ENCODE peak calls at places on chromosomes 2 and 18, in four cellular contexts. One of them, this sample, is unnamed.

GRCh38 chr2:27833931-27834330 is 56.3 kb downstream of the RBKS start:
- DNase-seq in HepG2: no peak
- DNase-seq in H1: no peak
- DNase-seq in K562: no peak
- DNase-seq in this sample: no peak

GRCh38 chr2:237675326-237675725 is 47.9 kb downstream of the LRRFIP1 start:
- DNase-seq in HepG2: no peak
- DNase-seq in H1: no peak
- DNase-seq in K562: no peak
- DNase-seq in this sample: no peak

GRCh38 chr2:15092691-15093090 is 460.2 kb downstream of the LRATD1 start:
- DNase-seq in H1: no peak
- DNase-seq in K562: no peak
- DNase-seq in HepG2: no peak
- DNase-seq in this sample: no peak

GRCh38 chr2:233183869-233184418 is 67.5 kb upstream of the ATG16L1 start:
- DNase-seq in HepG2: peak; percentile 35
- DNase-seq in H1: no peak
- DNase-seq in K562: no peak
- DNase-seq in this sample: no peak

GRCh38 chr2:136107238-136108033 is 10.5 kb downstream of the CXCR4 start:
- DNase-seq in H1: no peak
- DNase-seq in K562: no peak
- DNase-seq in HepG2: no peak
- DNase-seq in this sample: no peak

GRCh38 chr2:149686677-149687427 is 99.3 kb upstream of the MMADHC start:
- DNase-seq in H1: no peak
- DNase-seq in K562: no peak
- DNase-seq in HepG2: no peak
- DNase-seq in this sample: no peak

GRCh38 chr2:172282944-172283343 is 144.4 kb upstream of the ITGA6 start:
- DNase-seq in H1: no peak
- DNase-seq in HepG2: no peak
- DNase-seq in K562: no peak
- DNase-seq in this sample: no peak

GRCh38 chr2:37829202-37829601 is 95.9 kb upstream of the RMDN2 start:
- DNase-seq in HepG2: no peak
- DNase-seq in K562: no peak
- DNase-seq in H1: no peak
- DNase-seq in this sample: no peak

GRCh38 chr2:58081000-58081399 is 34.4 kb downstream of the VRK2 start:
- DNase-seq in H1: no peak
- DNase-seq in HepG2: peak; percentile 15
- DNase-seq in K562: no peak
- DNase-seq in this sample: peak; percentile 36

GRCh38 chr2:159516241-159516758 is 100.0 kb downstream of the BAZ2B start:
- DNase-seq in HepG2: peak; percentile 35
- DNase-seq in H1: no peak
- DNase-seq in K562: no peak
- DNase-seq in this sample: peak; percentile 67

GRCh38 chr2:19722486-19723420 is 179.0 kb downstream of the TTC32 start:
- DNase-seq in HepG2: no peak
- DNase-seq in H1: no peak
- DNase-seq in K562: no peak
- DNase-seq in this sample: no peak

GRCh38 chr2:96112501-96113366 is 3.6 kb downstream of the ADRA2B start:
- DNase-seq in H1: no peak
- DNase-seq in K562: no peak
- DNase-seq in HepG2: no peak
- DNase-seq in this sample: no peak

GRCh38 chr2:165897074-165897683 is 56.4 kb downstream of the TTC21B start:
- DNase-seq in K562: no peak
- DNase-seq in H1: no peak
- DNase-seq in HepG2: no peak
- DNase-seq in this sample: no peak

GRCh38 chr18:39806519-39806918 is 2148.5 kb upstream of the PIK3C3 start:
- DNase-seq in H1: no peak
- DNase-seq in K562: no peak
- DNase-seq in HepG2: peak; percentile 28
- DNase-seq in this sample: no peak

GRCh38 chr18:67432806-67433205 is 83.7 kb downstream of the DSEL start:
- DNase-seq in K562: no peak
- DNase-seq in HepG2: no peak
- DNase-seq in H1: no peak
- DNase-seq in this sample: no peak

GRCh38 chr2:48323146-48323545 is 206.8 kb upstream of the STON1 start:
- DNase-seq in H1: no peak
- DNase-seq in HepG2: no peak
- DNase-seq in K562: no peak
- DNase-seq in this sample: no peak

GRCh38 chr2:62398295-62398855 is 107.6 kb downstream of the TMEM17 start:
- DNase-seq in H1: no peak
- DNase-seq in HepG2: no peak
- DNase-seq in K562: no peak
- DNase-seq in this sample: no peak

GRCh38 chr18:59109375-59109774 is 30.3 kb upstream of the SEC11C start:
- DNase-seq in K562: no peak
- DNase-seq in HepG2: no peak
- DNase-seq in H1: no peak
- DNase-seq in this sample: no peak

GRCh38 chr18:52069201-52069600 is 270.8 kb upstream of the DCC start:
- DNase-seq in K562: no peak
- DNase-seq in HepG2: no peak
- DNase-seq in H1: no peak
- DNase-seq in this sample: no peak

GRCh38 chr2:130744287-130745117 is 10.8 kb upstream of the AMER3 start:
- DNase-seq in HepG2: peak; percentile 85
- DNase-seq in H1: peak; percentile 47
- DNase-seq in K562: no peak
- DNase-seq in this sample: no peak

DNA sequence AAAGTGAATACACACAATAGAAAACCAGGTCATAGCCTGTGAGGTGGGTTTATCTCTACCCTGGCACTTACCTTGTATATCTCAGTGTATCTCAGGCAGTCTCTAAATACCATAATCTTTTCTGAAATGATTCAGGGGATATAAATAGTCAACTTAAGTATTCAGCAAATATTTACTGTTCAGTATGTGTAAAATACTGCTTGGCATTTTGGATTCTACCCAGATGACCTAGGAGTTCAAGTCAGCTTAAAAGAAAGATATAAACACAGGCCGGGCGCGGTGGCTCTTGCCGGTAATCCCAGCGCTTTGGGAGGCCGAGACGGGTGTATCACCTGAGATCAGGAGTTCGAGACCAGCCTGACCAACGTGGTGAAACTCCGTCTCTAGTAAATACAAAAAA is 23.8 kb downstream of the GRHL1 start:
- DNase-seq in HepG2: no peak
- DNase-seq in H1: no peak
- DNase-seq in K562: no peak
- DNase-seq in this sample: peak; percentile 68
- TF ChIP-seq PHF8 in HepG2: no peak
- TF ChIP-seq PHF8 in H1: no peak
- TF ChIP-seq PHF8 in K562: no peak
- TF ChIP-seq PHF8 in this sample: no peak

GRCh38 chr2:197076652-197077051 is 150.1 kb upstream of the PGAP1 start:
- DNase-seq in HepG2: no peak
- DNase-seq in H1: no peak
- DNase-seq in K562: no peak
- DNase-seq in this sample: no peak

GRCh38 chr2:197073701-197074433 is 147.4 kb upstream of the PGAP1 start:
- DNase-seq in H1: no peak
- DNase-seq in K562: no peak
- DNase-seq in HepG2: no peak
- DNase-seq in this sample: no peak

GRCh38 chr2:197073270-197073669 is 146.8 kb upstream of the PGAP1 start:
- DNase-seq in H1: no peak
- DNase-seq in K562: no peak
- DNase-seq in HepG2: no peak
- DNase-seq in this sample: no peak

GRCh38 chr2:197075754-197076337 is 149.3 kb upstream of the PGAP1 start:
- DNase-seq in K562: peak; percentile 6
- DNase-seq in HepG2: peak; percentile 10
- DNase-seq in H1: no peak
- DNase-seq in this sample: peak; percentile 10

DNA sequence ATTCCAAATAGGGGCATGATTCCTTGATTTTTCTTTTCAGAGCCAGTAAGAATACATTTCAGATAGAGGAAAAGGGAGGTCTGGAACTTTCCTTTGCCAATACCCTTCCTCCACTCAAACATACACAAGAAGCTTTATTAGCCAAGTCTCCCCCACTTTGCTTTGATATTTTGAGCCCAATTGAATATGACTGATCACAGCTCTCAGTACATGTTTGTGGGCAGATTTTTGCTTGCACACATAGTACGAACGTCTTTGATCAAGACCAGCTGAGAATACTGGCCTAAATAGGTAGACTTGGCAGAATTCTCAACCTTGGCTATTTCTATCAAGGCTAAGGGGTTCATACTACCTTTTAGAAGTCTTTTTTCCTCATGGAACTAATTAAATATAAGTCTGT is 148.8 kb upstream of the PGAP1 start:
- DNase-seq in HepG2: no peak
- DNase-seq in K562: no peak
- DNase-seq in H1: no peak
- DNase-seq in this sample: no peak
- TF ChIP-seq KDM1A in HepG2: no peak
- TF ChIP-seq KDM1A in K562: no peak
- TF ChIP-seq KDM1A in H1: no peak
- TF ChIP-seq KDM1A in this sample: no peak

GRCh38 chr2:188631037-188631794 is 339.5 kb downstream of the GULP1 start:
- DNase-seq in HepG2: no peak
- DNase-seq in H1: no peak
- DNase-seq in K562: no peak
- DNase-seq in this sample: no peak

GRCh38 chr2:188634656-188635055 is 339.5 kb upstream of the COL3A1 start:
- DNase-seq in HepG2: no peak
- DNase-seq in K562: no peak
- DNase-seq in H1: no peak
- DNase-seq in this sample: no peak

GRCh38 chr2:188623995-188624643 is 332.4 kb downstream of the GULP1 start:
- DNase-seq in HepG2: no peak
- DNase-seq in H1: no peak
- DNase-seq in K562: no peak
- DNase-seq in this sample: no peak

GRCh38 chr2:188629890-188630483 is 338.3 kb downstream of the GULP1 start:
- DNase-seq in H1: no peak
- DNase-seq in HepG2: no peak
- DNase-seq in K562: no peak
- DNase-seq in this sample: no peak

GRCh38 chr2:188628989-188629889 is 337.6 kb downstream of the GULP1 start:
- DNase-seq in K562: no peak
- DNase-seq in HepG2: no peak
- DNase-seq in H1: no peak
- DNase-seq in this sample: peak; percentile 63
- TF ChIP-seq PHF8 in K562: no peak
- TF ChIP-seq PHF8 in HepG2: no peak
- TF ChIP-seq PHF8 in H1: no peak
- TF ChIP-seq PHF8 in this sample: no peak

GRCh38 chr2:45990131-45990530 is 307.1 kb upstream of the EPAS1 start:
- DNase-seq in HepG2: no peak
- DNase-seq in H1: peak; percentile 16
- DNase-seq in K562: no peak
- DNase-seq in this sample: no peak

GRCh38 chr2:45984896-45985488 is 312.2 kb upstream of the EPAS1 start:
- DNase-seq in HepG2: no peak
- DNase-seq in H1: peak; percentile 16
- DNase-seq in K562: no peak
- DNase-seq in this sample: no peak

GRCh38 chr2:45988879-45989278 is 308.3 kb upstream of the EPAS1 start:
- DNase-seq in K562: no peak
- DNase-seq in H1: peak; percentile 44
- DNase-seq in HepG2: no peak
- DNase-seq in this sample: no peak

GRCh38 chr2:45986509-45986908 is 310.7 kb upstream of the EPAS1 start:
- DNase-seq in K562: no peak
- DNase-seq in HepG2: no peak
- DNase-seq in H1: peak; percentile 42
- DNase-seq in this sample: no peak

DNA sequence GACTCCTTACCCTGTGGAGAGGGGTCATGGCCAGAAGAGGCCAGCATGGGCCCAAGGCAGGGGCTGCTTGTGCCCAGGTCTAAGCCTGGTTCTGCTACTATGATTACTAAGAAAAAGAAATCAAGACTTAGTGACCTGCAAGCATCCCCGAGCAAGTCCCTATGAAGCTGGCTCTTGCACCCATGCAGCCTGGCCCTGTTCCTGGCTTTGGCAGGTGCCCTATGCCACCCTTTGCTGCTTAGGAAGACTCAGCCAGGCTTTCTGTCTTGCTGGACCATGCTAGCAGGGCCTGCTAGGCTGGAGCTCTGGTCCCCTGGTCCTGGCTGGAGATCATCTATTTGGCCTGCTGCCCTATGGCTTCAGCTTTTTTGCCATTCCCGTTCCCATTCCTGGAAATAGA is 309.4 kb upstream of the EPAS1 start:
- DNase-seq in K562: no peak
- DNase-seq in H1: no peak
- DNase-seq in HepG2: no peak
- DNase-seq in this sample: no peak
- TF ChIP-seq KDM1A in K562: no peak
- TF ChIP-seq KDM1A in H1: no peak
- TF ChIP-seq KDM1A in HepG2: no peak
- TF ChIP-seq KDM1A in this sample: no peak

GRCh38 chr2:134778372-134778771 is 59.6 kb upstream of the TMEM163 start:
- DNase-seq in HepG2: peak; percentile 13
- DNase-seq in K562: peak; percentile 20
- DNase-seq in H1: no peak
- DNase-seq in this sample: peak; percentile 8
- TF ChIP-seq PHF8 in HepG2: no peak
- TF ChIP-seq PHF8 in K562: no peak
- TF ChIP-seq PHF8 in H1: no peak
- TF ChIP-seq PHF8 in this sample: no peak

This sample was measured in A549.